ENCODE peak calls at places on chromosomes 5 and 9, in six cellular contexts. D is adrenal gland, P is thoracic aorta, W is right cardiac atrium, J is SK-N-SH, E is colonic mucosa. L is an unnamed sample.

GRCh38 chr5:113909782-113910181 is 396.3 kb downstream of the YTHDC2 start:
- DNase-seq in J (no peak), E (no peak), D (no peak), P (no peak), W (no peak), L (no peak)

GRCh38 chr5:158317507-158317906 is 458.6 kb upstream of the CLINT1 start:
- DNase-seq in W (no peak), P (no peak), D (no peak), J (no peak), E (peak), L (no peak)

GRCh38 chr5:156675402-156675801 is 174.7 kb upstream of the PPP1R2B start:
- DNase-seq in J (no peak), W (no peak), E (no peak), D (no peak), P (no peak), L (no peak)

GRCh38 chr5:66151030-66151429 is 6.9 kb downstream of the SREK1 start:
- DNase-seq in D (no peak), J (no peak), P (no peak), W (no peak), E (no peak), L (no peak)

GRCh38 chr5:32089146-32090000 is 84.7 kb downstream of the GOLPH3 start:
- DNase-seq in D (no peak), W (no peak), P (no peak), J (no peak), E (no peak), L (no peak)

GRCh38 chr5:179267671-179268071 is 77.6 kb downstream of the ADAMTS2 start:
- DNase-seq in E (no peak), D (peak), J (peak), P (no peak), W (peak), L (no peak)

GRCh38 chr5:65076251-65076869 is 307.6 kb downstream of the CWC27 start:
- DNase-seq in J (no peak), E (peak), D (no peak), W (no peak), P (no peak), L (no peak)

GRCh38 chr9:130139251-130139650 is 33.0 kb upstream of the NCS1 start:
- DNase-seq in J (no peak), D (no peak), W (no peak), P (no peak), E (no peak), L (no peak)

GRCh38 chr5:89232139-89232603 is 349.2 kb upstream of the MEF2C start:
- DNase-seq in E (no peak), P (no peak), W (no peak), J (no peak), D (no peak), L (no peak)

GRCh38 chr5:65172486-65173129 is 309.1 kb downstream of the ADAMTS6 start:
- DNase-seq in D (no peak), W (no peak), J (no peak), P (no peak), E (no peak), L (no peak)

GRCh38 chr9:131402738-131403492 is 9.0 kb downstream of the PRRC2B start:
- DNase-seq in E (peak), W (peak), P (peak), D (peak), J (no peak), L (peak)

GRCh38 chr5:52864376-52864775 is 76.7 kb downstream of the ITGA1 start:
- DNase-seq in J (no peak), D (no peak), E (no peak), P (no peak), W (no peak), L (no peak)

GRCh38 chr5:103894882-103895281 is 332.3 kb upstream of the NUDT12 start:
- DNase-seq in P (no peak), W (no peak), J (peak), D (no peak), E (no peak), L (no peak)

GRCh38 chr5:176658817-176659216 is 11.5 kb downstream of the TSPAN17 start:
- DNase-seq in D (no peak), W (no peak), E (peak), J (no peak), P (no peak), L (no peak)

GRCh38 chr9:134025606-134026541 is 593 bp downstream of the BRD3OS start:
- DNase-seq in E (peak), P (no peak), J (peak), D (peak), W (peak), L (no peak)

GRCh38 chr5:110265199-110265598 is 461.3 kb downstream of the TMEM232 start:
- DNase-seq in W (no peak), J (no peak), P (no peak), D (no peak), E (no peak), L (no peak)

GRCh38 chr9:84140535-84141101 is 160.0 kb downstream of the RMI1 start:
- DNase-seq in J (no peak), W (peak), D (peak), P (no peak), E (peak), L (no peak)

GRCh38 chr5:23763170-23763569 is 255.8 kb downstream of the PRDM9 start:
- DNase-seq in E (no peak), D (no peak), P (no peak), J (no peak), W (no peak), L (no peak)

GRCh38 chr9:138022121-138022741 is 144.6 kb downstream of the CACNA1B start:
- DNase-seq in J (peak), P (no peak), D (no peak), E (no peak), W (no peak), L (no peak)

GRCh38 chr9:137685035-137685885 is 66.5 kb downstream of the EHMT1 start:
- DNase-seq in W (no peak), P (no peak), J (no peak), E (no peak), D (no peak), L (no peak)

GRCh38 chr9:112169368-112169767 is 5.7 kb downstream of the SUSD1 start:
- DNase-seq in P (no peak), E (peak), W (no peak), D (no peak), J (no peak), L (no peak)

GRCh38 chr5:10699987-10700386 is 61.0 kb downstream of the DAP start:
- DNase-seq in J (no peak), D (no peak), W (no peak), E (no peak), P (no peak), L (no peak)

GRCh38 chr9:71909887-71910601 is 949 bp downstream of the ABHD17B start:
- DNase-seq in P (no peak), D (peak), J (peak), W (peak), E (peak), L (peak)

GRCh38 chr9:95513722-95514121 is 3.0 kb downstream of the PTCH1 start:
- DNase-seq in P (no peak), E (no peak), D (no peak), W (no peak), J (no peak), L (no peak)

GRCh38 chr9:90642570-90643539 is at the start of gene DIRAS2:
- DNase-seq in W (peak), P (no peak), J (peak), D (peak), E (peak), L (no peak)

GRCh38 chr9:79629721-79630120 is 58.0 kb downstream of the TLE4 start:
- DNase-seq in D (no peak), P (no peak), J (no peak), W (no peak), E (no peak), L (no peak)

GRCh38 chr9:88766778-88767503 is 224.3 kb upstream of the S1PR3 start:
- DNase-seq in D (no peak), J (no peak), P (no peak), E (no peak), W (no peak), L (no peak)

GRCh38 chr9:130921483-130921806 is 17.6 kb downstream of the FIBCD1 start:
- DNase-seq in J (no peak), D (no peak), P (no peak), E (no peak), W (no peak), L (no peak)

GRCh38 chr9:81052846-81053245 is 636.5 kb downstream of the TLE1 start:
- DNase-seq in P (no peak), J (no peak), D (no peak), E (no peak), W (no peak), L (no peak)

GRCh38 chr5:137503456-137503855 is 4.3 kb upstream of the SPOCK1 start:
- DNase-seq in E (no peak), P (no peak), J (no peak), W (no peak), D (no peak), L (no peak)

GRCh38 chr5:44619875-44620610 is 188.7 kb upstream of the MRPS30 start:
- DNase-seq in D (no peak), E (no peak), J (no peak), P (no peak), W (no peak), L (no peak)

GRCh38 chr9:27353405-27354229 is 56.7 kb upstream of the EQTN start:
- DNase-seq in E (no peak), P (no peak), W (peak), D (no peak), J (peak), L (peak)

GRCh38 chr5:68172314-68172713 is 43.2 kb upstream of the PIK3R1 start:
- DNase-seq in D (no peak), E (no peak), P (no peak), W (no peak), J (no peak), L (no peak)

GRCh38 chr5:157600252-157600651 is 24.7 kb upstream of the ADAM19 start:
- DNase-seq in P (no peak), E (no peak), W (no peak), D (no peak), J (no peak), L (no peak)

GRCh38 chr5:138469540-138470321 is 4.5 kb downstream of the EGR1 start:
- DNase-seq in P (no peak), J (peak), D (no peak), E (no peak), W (no peak), L (no peak)

GRCh38 chr5:140222416-140222815 is 47.4 kb downstream of the CYSTM1 start:
- DNase-seq in P (no peak), J (no peak), E (peak), W (no peak), D (no peak), L (peak)

GRCh38 chr5:140223567-140223966 is 48.6 kb downstream of the CYSTM1 start:
- DNase-seq in D (no peak), P (no peak), J (no peak), E (peak), W (peak), L (peak)

GRCh38 chr5:140220032-140220697 is 45.2 kb downstream of the CYSTM1 start:
- DNase-seq in D (no peak), J (no peak), W (no peak), P (no peak), E (no peak), L (peak)

GRCh38 chr5:140220698-140221064 is 45.7 kb downstream of the CYSTM1 start:
- DNase-seq in J (no peak), W (peak), E (no peak), P (no peak), D (no peak), L (peak)

DNA sequence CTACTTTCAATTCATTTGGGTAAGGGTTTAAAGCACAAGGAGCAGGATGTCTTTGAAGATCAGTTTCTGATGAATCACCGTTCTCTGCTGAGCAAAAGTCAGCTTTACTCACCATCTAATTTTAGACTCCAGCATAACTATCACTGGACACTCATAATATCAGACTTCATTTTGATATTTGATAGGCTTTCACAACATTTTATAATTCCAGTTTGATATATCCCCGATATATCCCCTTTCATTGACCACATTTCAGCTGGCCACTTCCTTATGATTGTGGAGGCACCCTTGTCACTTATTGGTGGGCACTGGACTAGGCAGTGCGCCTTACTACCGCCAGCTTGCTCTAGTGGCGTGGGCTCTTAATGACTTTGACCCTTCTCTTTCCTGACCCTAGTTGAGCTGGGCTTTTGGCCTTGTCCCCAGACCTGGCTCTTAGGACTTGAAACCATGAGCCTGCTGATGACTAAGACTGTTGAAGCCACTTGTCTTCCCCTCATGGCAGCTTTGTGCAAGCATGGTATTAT is 46.8 kb downstream of the CYSTM1 start:
- DNase-seq in D (no peak), E (peak), J (no peak), W (no peak), P (no peak), L (peak)
- H3K27ac ChIP-seq in D (peak), E (peak), J (peak), W (peak), P (no peak), L (peak)

DNA sequence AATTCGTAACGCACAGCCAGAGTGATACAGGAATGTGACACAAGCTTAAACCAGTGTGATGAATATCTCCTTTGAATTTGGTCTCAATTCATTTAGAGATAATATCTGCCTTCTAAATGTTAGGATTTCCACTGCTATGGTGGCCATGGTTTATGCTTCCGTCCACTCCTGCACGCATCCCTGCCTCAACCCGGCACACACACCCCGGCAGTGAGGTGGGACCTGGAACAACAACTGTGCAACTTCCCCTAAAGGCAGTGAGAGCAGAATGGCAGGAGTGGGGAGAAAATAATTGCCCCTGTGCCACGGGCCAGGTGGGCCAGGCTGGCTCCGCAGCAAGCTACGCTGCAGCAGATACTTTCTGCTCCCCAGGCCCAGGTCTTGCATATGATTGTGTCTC is 72.6 kb upstream of the CPEB4 start:
- DNase-seq in D (no peak), P (no peak), J (no peak), E (no peak), W (no peak), L (no peak)
- H3K27ac ChIP-seq in D (no peak), P (no peak), J (no peak), E (no peak), W (no peak), L (no peak)

DNA sequence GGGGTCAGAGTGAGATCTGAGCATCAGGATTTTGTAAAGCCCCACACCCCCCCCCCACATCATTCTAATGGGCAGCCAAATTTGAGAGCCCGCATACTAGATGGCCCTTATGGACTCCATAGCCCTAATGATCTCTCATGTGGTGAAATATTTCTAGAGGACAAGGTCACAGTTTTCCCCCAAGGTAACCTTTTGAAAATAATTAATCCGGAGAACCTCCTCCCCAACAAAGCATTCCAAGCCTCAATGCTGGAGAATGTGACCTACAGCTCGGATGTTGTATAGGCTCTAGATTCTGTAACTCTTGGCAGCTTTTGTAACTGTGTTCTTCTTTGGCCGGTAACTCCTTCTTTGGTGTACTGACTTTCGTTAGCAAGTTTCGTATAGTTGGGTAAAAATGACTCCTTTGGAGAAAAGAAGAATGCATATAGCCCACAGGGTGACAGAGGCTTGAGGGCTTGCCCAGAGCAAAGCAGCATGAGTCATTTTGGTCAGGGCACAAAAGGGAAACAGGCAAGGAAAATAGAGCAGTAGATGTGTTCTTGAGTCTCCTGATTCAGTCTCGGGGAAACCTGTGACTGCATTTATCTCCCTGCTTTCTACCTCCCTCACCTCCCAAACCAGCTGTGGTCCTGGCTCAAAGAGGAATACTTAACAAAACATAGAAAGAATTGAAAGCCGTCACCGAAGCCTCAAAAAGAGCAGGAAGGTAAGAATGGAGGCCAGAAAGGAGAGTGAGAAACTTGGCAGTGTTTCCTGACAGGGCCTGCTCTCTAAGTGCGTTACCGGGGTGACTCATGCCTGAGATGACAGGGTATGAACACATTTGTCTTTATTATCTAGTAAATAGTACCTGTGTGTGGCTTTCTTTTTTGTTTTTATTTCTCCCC is 6.5 kb upstream of the XPA start:
- DNase-seq in J (peak), E (no peak), D (peak), P (no peak), W (no peak), L (no peak)
- H3K27ac ChIP-seq in J (peak), E (no peak), D (peak), P (peak), W (no peak), L (no peak)

GRCh38 chr9:119004618-119004990 is 364.6 kb downstream of the BRINP1 start:
- DNase-seq in P (peak), D (peak), E (peak), W (peak), J (no peak), L (peak)
- H3K27ac ChIP-seq in P (peak), D (peak), E (no peak), W (peak), J (peak), L (peak)

GRCh38 chr5:14148483-14148882 is 5.3 kb downstream of the TRIO start:
- DNase-seq in J (no peak), P (no peak), W (no peak), E (no peak), D (no peak), L (no peak)
- H3K27ac ChIP-seq in J (no peak), P (no peak), W (no peak), E (no peak), D (no peak), L (no peak)

GRCh38 chr5:139789116-139789844 is 6.3 kb upstream of the PSD2 start:
- DNase-seq in D (no peak), W (no peak), E (no peak), J (no peak), P (no peak), L (no peak)
- H3K27ac ChIP-seq in D (no peak), W (no peak), E (no peak), J (no peak), P (peak), L (peak)

GRCh38 chr5:126619781-126620180 is 19.0 kb downstream of the PHAX start:
- DNase-seq in P (no peak), W (no peak), E (no peak), D (no peak), J (no peak), L (no peak)

GRCh38 chr5:126628102-126628501 is 27.4 kb downstream of the PHAX start:
- DNase-seq in P (no peak), J (no peak), D (no peak), W (no peak), E (no peak), L (no peak)

GRCh38 chr5:126624534-126624933 is 23.8 kb downstream of the PHAX start:
- DNase-seq in W (no peak), E (no peak), P (no peak), D (peak), J (no peak), L (no peak)
- H3K27ac ChIP-seq in W (no peak), E (no peak), P (no peak), D (peak), J (peak), L (no peak)

L was measured in gastrocnemius medialis.